ENCODE peak calls at places on chromosomes 2 and 18, in seven cellular contexts. One of them, this sample, is unnamed.
A peak's percentile ranks its signal among the peaks of the same experiment; 100 is the strongest.

GRCh38 chr2:42976400-42976799 is 184.0 kb upstream of the HAAO start:
- DNase-seq in heart right ventricle: no peak
- DNase-seq in CD8-positive, alpha-beta T cell: no peak
- DNase-seq in adrenal gland: no peak
- DNase-seq in CD4-positive, CD25-positive, alpha-beta regulatory T cell: no peak
- DNase-seq in GM23248: no peak
- DNase-seq in IMR-90: no peak
- DNase-seq in this sample: no peak

GRCh38 chr2:47437287-47437686 is 34.3 kb downstream of the MSH2 start:
- DNase-seq in IMR-90: peak; percentile 47
- DNase-seq in adrenal gland: peak; percentile 18
- DNase-seq in heart right ventricle: no peak
- DNase-seq in CD8-positive, alpha-beta T cell: no peak
- DNase-seq in CD4-positive, CD25-positive, alpha-beta regulatory T cell: peak; percentile 3
- DNase-seq in GM23248: peak; percentile 76
- DNase-seq in this sample: no peak

GRCh38 chr2:235389626-235390025 is 104.2 kb upstream of the AGAP1 start:
- DNase-seq in CD8-positive, alpha-beta T cell: no peak
- DNase-seq in GM23248: no peak
- DNase-seq in heart right ventricle: no peak
- DNase-seq in IMR-90: no peak
- DNase-seq in CD4-positive, CD25-positive, alpha-beta regulatory T cell: no peak
- DNase-seq in adrenal gland: no peak
- DNase-seq in this sample: no peak

GRCh38 chr2:74066491-74067203 is 81.1 kb downstream of the BOLA3 start:
- DNase-seq in GM23248: no peak
- DNase-seq in heart right ventricle: no peak
- DNase-seq in IMR-90: no peak
- DNase-seq in CD8-positive, alpha-beta T cell: no peak
- DNase-seq in CD4-positive, CD25-positive, alpha-beta regulatory T cell: no peak
- DNase-seq in adrenal gland: no peak
- DNase-seq in this sample: no peak

GRCh38 chr2:20424300-20425290 is 22.3 kb upstream of the RHOB start:
- DNase-seq in CD4-positive, CD25-positive, alpha-beta regulatory T cell: no peak
- DNase-seq in IMR-90: peak; percentile 93
- DNase-seq in heart right ventricle: peak; percentile 50
- DNase-seq in CD8-positive, alpha-beta T cell: no peak
- DNase-seq in adrenal gland: peak; percentile 53
- DNase-seq in GM23248: peak; percentile 84
- DNase-seq in this sample: peak; percentile 45

GRCh38 chr2:203463176-203463797 is 71.8 kb downstream of the RAPH1 start:
- DNase-seq in heart right ventricle: no peak
- DNase-seq in IMR-90: peak; percentile 40
- DNase-seq in CD4-positive, CD25-positive, alpha-beta regulatory T cell: no peak
- DNase-seq in CD8-positive, alpha-beta T cell: no peak
- DNase-seq in adrenal gland: no peak
- DNase-seq in GM23248: peak; percentile 50
- DNase-seq in this sample: no peak

GRCh38 chr2:10084567-10084910 is 4.3 kb upstream of the CYS1 start:
- DNase-seq in CD8-positive, alpha-beta T cell: no peak
- DNase-seq in adrenal gland: no peak
- DNase-seq in heart right ventricle: no peak
- DNase-seq in GM23248: peak; percentile 7
- DNase-seq in CD4-positive, CD25-positive, alpha-beta regulatory T cell: no peak
- DNase-seq in IMR-90: no peak
- DNase-seq in this sample: no peak

GRCh38 chr2:224586127-224586702 is 1.1 kb upstream of the CUL3 start:
- DNase-seq in heart right ventricle: no peak
- DNase-seq in CD4-positive, CD25-positive, alpha-beta regulatory T cell: no peak
- DNase-seq in IMR-90: no peak
- DNase-seq in GM23248: no peak
- DNase-seq in CD8-positive, alpha-beta T cell: no peak
- DNase-seq in adrenal gland: no peak
- DNase-seq in this sample: no peak

GRCh38 chr2:17539993-17540812 is at the start of gene VSNL1:
- DNase-seq in CD8-positive, alpha-beta T cell: no peak
- DNase-seq in heart right ventricle: peak; percentile 80
- DNase-seq in CD4-positive, CD25-positive, alpha-beta regulatory T cell: no peak
- DNase-seq in IMR-90: peak; percentile 68
- DNase-seq in GM23248: peak; percentile 74
- DNase-seq in adrenal gland: peak; percentile 89
- DNase-seq in this sample: peak; percentile 80

GRCh38 chr2:239830066-239830717 is 194.9 kb downstream of the NDUFA10 start:
- DNase-seq in GM23248: no peak
- DNase-seq in adrenal gland: no peak
- DNase-seq in IMR-90: no peak
- DNase-seq in CD8-positive, alpha-beta T cell: no peak
- DNase-seq in heart right ventricle: no peak
- DNase-seq in CD4-positive, CD25-positive, alpha-beta regulatory T cell: no peak
- DNase-seq in this sample: no peak

GRCh38 chr2:66576381-66577330 is 141.7 kb downstream of the MEIS1 start:
- DNase-seq in adrenal gland: peak; percentile 62
- DNase-seq in IMR-90: peak; percentile 79
- DNase-seq in CD8-positive, alpha-beta T cell: no peak
- DNase-seq in CD4-positive, CD25-positive, alpha-beta regulatory T cell: no peak
- DNase-seq in GM23248: peak; percentile 68
- DNase-seq in heart right ventricle: peak; percentile 13
- DNase-seq in this sample: no peak

GRCh38 chr2:30191107-30191506 is 40.2 kb upstream of the LBH start:
- DNase-seq in adrenal gland: no peak
- DNase-seq in CD4-positive, CD25-positive, alpha-beta regulatory T cell: no peak
- DNase-seq in IMR-90: no peak
- DNase-seq in heart right ventricle: no peak
- DNase-seq in GM23248: no peak
- DNase-seq in CD8-positive, alpha-beta T cell: no peak
- DNase-seq in this sample: no peak

GRCh38 chr2:207123776-207124391 is 41.9 kb downstream of the KLF7 start:
- DNase-seq in CD8-positive, alpha-beta T cell: no peak
- DNase-seq in CD4-positive, CD25-positive, alpha-beta regulatory T cell: no peak
- DNase-seq in heart right ventricle: peak; percentile 20
- DNase-seq in GM23248: no peak
- DNase-seq in IMR-90: no peak
- DNase-seq in adrenal gland: no peak
- DNase-seq in this sample: no peak

GRCh38 chr2:233487748-233488345 is 78.7 kb downstream of the USP40 start:
- DNase-seq in CD4-positive, CD25-positive, alpha-beta regulatory T cell: no peak
- DNase-seq in heart right ventricle: no peak
- DNase-seq in GM23248: peak; percentile 34
- DNase-seq in CD8-positive, alpha-beta T cell: no peak
- DNase-seq in IMR-90: peak; percentile 4
- DNase-seq in adrenal gland: no peak
- DNase-seq in this sample: no peak

GRCh38 chr2:216842634-216843033 is 17.2 kb downstream of the TNP1 start:
- DNase-seq in adrenal gland: no peak
- DNase-seq in CD4-positive, CD25-positive, alpha-beta regulatory T cell: no peak
- DNase-seq in IMR-90: no peak
- DNase-seq in CD8-positive, alpha-beta T cell: no peak
- DNase-seq in heart right ventricle: peak; percentile 53
- DNase-seq in GM23248: no peak
- DNase-seq in this sample: no peak

GRCh38 chr2:28447943-28448737 is 47.7 kb upstream of the PLB1 start:
- DNase-seq in heart right ventricle: no peak
- DNase-seq in GM23248: peak; percentile 92
- DNase-seq in adrenal gland: peak; percentile 56
- DNase-seq in CD4-positive, CD25-positive, alpha-beta regulatory T cell: no peak
- DNase-seq in IMR-90: peak; percentile 91
- DNase-seq in CD8-positive, alpha-beta T cell: no peak
- DNase-seq in this sample: peak; percentile 50

GRCh38 chr2:121151311-121152109 is 133.5 kb downstream of the TFCP2L1 start:
- DNase-seq in heart right ventricle: no peak
- DNase-seq in CD8-positive, alpha-beta T cell: no peak
- DNase-seq in GM23248: no peak
- DNase-seq in IMR-90: no peak
- DNase-seq in adrenal gland: no peak
- DNase-seq in CD4-positive, CD25-positive, alpha-beta regulatory T cell: no peak
- DNase-seq in this sample: no peak

GRCh38 chr2:189798312-189799029 is 14.2 kb downstream of the PMS1 start:
- DNase-seq in CD8-positive, alpha-beta T cell: no peak
- DNase-seq in CD4-positive, CD25-positive, alpha-beta regulatory T cell: no peak
- DNase-seq in heart right ventricle: no peak
- DNase-seq in GM23248: peak; percentile 69
- DNase-seq in adrenal gland: no peak
- DNase-seq in IMR-90: peak; percentile 74
- DNase-seq in this sample: peak; percentile 25

GRCh38 chr2:1407950-1408695 is 5.1 kb upstream of the TPO start:
- DNase-seq in heart right ventricle: no peak
- DNase-seq in adrenal gland: no peak
- DNase-seq in CD8-positive, alpha-beta T cell: no peak
- DNase-seq in IMR-90: no peak
- DNase-seq in CD4-positive, CD25-positive, alpha-beta regulatory T cell: no peak
- DNase-seq in GM23248: no peak
- DNase-seq in this sample: no peak

DNA sequence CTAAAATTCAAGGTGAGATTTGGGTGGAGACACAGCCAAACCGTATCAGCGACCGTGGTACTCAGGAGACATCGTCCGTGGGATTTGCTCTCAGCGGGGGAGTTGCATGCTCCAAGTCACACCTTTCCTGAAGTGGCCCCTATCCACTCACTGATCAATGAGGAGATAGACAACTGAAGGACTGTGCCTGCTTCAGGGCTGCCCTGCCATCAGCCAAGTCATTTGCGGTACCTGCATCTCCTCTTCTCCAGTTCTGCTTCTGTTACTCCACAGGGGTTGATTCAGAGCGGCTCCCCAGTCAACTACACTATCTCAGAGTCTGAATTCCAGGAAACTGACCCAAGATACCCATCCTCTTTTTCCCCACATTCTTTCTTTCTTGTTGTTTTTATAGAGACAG is 184.1 kb downstream of the MREG start:
- DNase-seq in IMR-90: no peak
- DNase-seq in CD4-positive, CD25-positive, alpha-beta regulatory T cell: no peak
- DNase-seq in CD8-positive, alpha-beta T cell: no peak
- DNase-seq in adrenal gland: no peak
- DNase-seq in heart right ventricle: no peak
- DNase-seq in GM23248: no peak
- DNase-seq in this sample: no peak
- H3K27ac ChIP-seq in IMR-90: no peak overlapping the region
- H3K27ac ChIP-seq in CD4-positive, CD25-positive, alpha-beta regulatory T cell: no peak overlapping the region
- H3K27ac ChIP-seq in CD8-positive, alpha-beta T cell: no peak overlapping the region
- H3K27ac ChIP-seq in adrenal gland: no peak overlapping the region
- H3K27ac ChIP-seq in heart right ventricle: no peak overlapping the region
- H3K27ac ChIP-seq in GM23248: peak overlapping the region; percentile 87
- H3K27ac ChIP-seq in this sample: no peak overlapping the region

GRCh38 chr18:74541703-74542555 is 7.6 kb downstream of the CNDP1 start:
- DNase-seq in CD4-positive, CD25-positive, alpha-beta regulatory T cell: no peak
- DNase-seq in heart right ventricle: no peak
- DNase-seq in adrenal gland: no peak
- DNase-seq in GM23248: no peak
- DNase-seq in IMR-90: no peak
- DNase-seq in CD8-positive, alpha-beta T cell: no peak
- DNase-seq in this sample: no peak

GRCh38 chr18:74544898-74545297 is 10.6 kb downstream of the CNDP1 start:
- DNase-seq in CD8-positive, alpha-beta T cell: no peak
- DNase-seq in CD4-positive, CD25-positive, alpha-beta regulatory T cell: no peak
- DNase-seq in GM23248: no peak
- DNase-seq in IMR-90: no peak
- DNase-seq in heart right ventricle: peak; percentile 36
- DNase-seq in adrenal gland: no peak
- DNase-seq in this sample: no peak

GRCh38 chr18:74546007-74546406 is 11.7 kb downstream of the CNDP1 start:
- DNase-seq in CD4-positive, CD25-positive, alpha-beta regulatory T cell: no peak
- DNase-seq in IMR-90: no peak
- DNase-seq in GM23248: no peak
- DNase-seq in heart right ventricle: no peak
- DNase-seq in CD8-positive, alpha-beta T cell: no peak
- DNase-seq in adrenal gland: no peak
- DNase-seq in this sample: no peak

GRCh38 chr18:74539289-74539688 is 5.0 kb downstream of the CNDP1 start:
- DNase-seq in IMR-90: no peak
- DNase-seq in heart right ventricle: no peak
- DNase-seq in CD8-positive, alpha-beta T cell: no peak
- DNase-seq in adrenal gland: no peak
- DNase-seq in CD4-positive, CD25-positive, alpha-beta regulatory T cell: no peak
- DNase-seq in GM23248: no peak
- DNase-seq in this sample: no peak

GRCh38 chr18:74540689-74541421 is 6.6 kb downstream of the CNDP1 start:
- DNase-seq in CD4-positive, CD25-positive, alpha-beta regulatory T cell: no peak
- DNase-seq in adrenal gland: no peak
- DNase-seq in GM23248: no peak
- DNase-seq in CD8-positive, alpha-beta T cell: no peak
- DNase-seq in IMR-90: peak; percentile 28
- DNase-seq in heart right ventricle: no peak
- DNase-seq in this sample: no peak
- H3K4me3 ChIP-seq in CD4-positive, CD25-positive, alpha-beta regulatory T cell: no peak overlapping the region
- H3K4me3 ChIP-seq in adrenal gland: no peak overlapping the region
- H3K4me3 ChIP-seq in GM23248: no peak overlapping the region
- H3K4me3 ChIP-seq in CD8-positive, alpha-beta T cell: no peak overlapping the region
- H3K4me3 ChIP-seq in IMR-90: no peak overlapping the region
- H3K4me3 ChIP-seq in heart right ventricle: no peak overlapping the region
- H3K4me3 ChIP-seq in this sample: no peak overlapping the region

DNA sequence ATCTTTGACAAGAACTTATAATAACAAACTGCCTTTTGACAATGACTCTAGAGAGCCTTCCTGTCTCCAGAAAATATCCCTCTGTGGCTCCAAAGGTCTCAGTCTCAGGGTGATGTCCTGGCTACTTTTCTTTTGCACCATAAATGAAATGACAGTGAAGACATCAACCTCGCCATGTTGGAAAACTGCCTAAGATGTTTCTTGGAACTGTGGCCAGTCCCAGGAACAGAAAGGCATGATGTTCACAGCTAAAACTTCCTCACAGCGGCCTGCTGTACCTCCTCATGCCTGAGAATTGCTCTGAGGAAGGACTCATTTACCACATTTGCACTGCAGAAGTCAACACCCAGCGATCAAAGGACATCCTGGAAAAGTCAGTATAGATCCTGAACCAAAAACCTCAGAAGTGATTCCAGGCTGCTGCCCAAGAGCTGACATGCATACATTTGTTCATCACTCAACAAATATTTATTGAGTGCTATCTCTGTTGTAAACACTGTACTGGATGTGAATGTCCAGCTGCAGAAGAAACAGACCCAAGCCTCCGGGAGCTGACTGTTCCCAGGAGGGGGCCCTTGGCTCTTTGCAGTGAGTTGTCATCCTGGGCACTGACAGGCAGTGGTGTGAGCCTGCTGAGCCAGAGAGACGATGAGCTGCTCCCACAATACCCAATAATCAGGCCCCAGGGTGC is 64.3 kb upstream of the ACSL3 start:
- DNase-seq in heart right ventricle: no peak
- DNase-seq in IMR-90: peak; percentile 53
- DNase-seq in CD4-positive, CD25-positive, alpha-beta regulatory T cell: no peak
- DNase-seq in GM23248: no peak
- DNase-seq in CD8-positive, alpha-beta T cell: no peak
- DNase-seq in adrenal gland: no peak
- DNase-seq in this sample: peak; percentile 5
- H3K27ac ChIP-seq in heart right ventricle: peak overlapping the region; percentile 39
- H3K27ac ChIP-seq in IMR-90: peak overlapping the region; percentile 26
- H3K27ac ChIP-seq in CD4-positive, CD25-positive, alpha-beta regulatory T cell: no peak overlapping the region
- H3K27ac ChIP-seq in GM23248: no peak overlapping the region
- H3K27ac ChIP-seq in CD8-positive, alpha-beta T cell: no peak overlapping the region
- H3K27ac ChIP-seq in adrenal gland: no peak overlapping the region
- H3K27ac ChIP-seq in this sample: no peak overlapping the region

DNA sequence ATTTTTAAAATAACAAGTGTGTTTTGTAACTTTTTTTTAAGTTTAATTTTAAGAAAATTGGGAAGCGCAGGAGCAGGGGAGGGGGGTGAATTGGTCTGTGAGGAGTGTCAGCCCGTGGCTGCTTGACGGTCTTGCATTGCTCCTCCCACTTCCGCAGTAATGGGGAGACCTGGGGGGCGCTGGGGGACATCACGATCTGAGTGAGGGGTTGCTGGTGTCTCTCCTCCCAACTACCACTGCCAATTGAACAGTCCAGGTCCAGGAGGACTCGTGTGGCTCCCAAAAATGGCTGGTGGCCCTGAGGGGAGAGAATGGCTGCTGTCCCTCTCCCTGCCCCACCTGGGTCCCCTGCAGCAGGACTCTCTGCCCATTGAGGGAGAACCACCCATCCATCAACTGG is 57.4 kb upstream of the SMAD7 start:
- DNase-seq in heart right ventricle: no peak
- DNase-seq in GM23248: no peak
- DNase-seq in adrenal gland: no peak
- DNase-seq in CD8-positive, alpha-beta T cell: no peak
- DNase-seq in CD4-positive, CD25-positive, alpha-beta regulatory T cell: no peak
- DNase-seq in IMR-90: no peak
- DNase-seq in this sample: no peak
- H3K4me3 ChIP-seq in heart right ventricle: no peak overlapping the region
- H3K4me3 ChIP-seq in GM23248: no peak overlapping the region
- H3K4me3 ChIP-seq in adrenal gland: no peak overlapping the region
- H3K4me3 ChIP-seq in CD8-positive, alpha-beta T cell: no peak overlapping the region
- H3K4me3 ChIP-seq in CD4-positive, CD25-positive, alpha-beta regulatory T cell: no peak overlapping the region
- H3K4me3 ChIP-seq in IMR-90: no peak overlapping the region
- H3K4me3 ChIP-seq in this sample: no peak overlapping the region